ENCODE peak calls at places on chromosomes 1 and 21, in five cellular contexts. One of them, this sample, is unnamed.

GRCh38 chr1:170367615-170368014 is 164.4 kb upstream of the GORAB start:
- DNase-seq in smooth muscle cell of the brain vasculature: no peak
- DNase-seq in COLO829: no peak
- DNase-seq in activated naive CD4-positive, alpha-beta T cell treated with anti-CD3 and anti-CD28 coated beads, Interleukin-2, amount 10 ng/mL, durations not matched to agents 7 days and 5 days: no peak
- DNase-seq in RWPE1: no peak
- DNase-seq in this sample: no peak

GRCh38 chr1:156754219-156754618 is 2.7 kb upstream of the HDGF start:
- DNase-seq in smooth muscle cell of the brain vasculature: no peak
- DNase-seq in COLO829: no peak
- DNase-seq in activated naive CD4-positive, alpha-beta T cell treated with anti-CD3 and anti-CD28 coated beads, Interleukin-2, amount 10 ng/mL, durations not matched to agents 7 days and 5 days: no peak
- DNase-seq in RWPE1: no peak
- DNase-seq in this sample: no peak

GRCh38 chr1:27350673-27351540 is 9.1 kb downstream of the SYTL1 start:
- DNase-seq in smooth muscle cell of the brain vasculature: no peak
- DNase-seq in COLO829: no peak
- DNase-seq in activated naive CD4-positive, alpha-beta T cell treated with anti-CD3 and anti-CD28 coated beads, Interleukin-2, amount 10 ng/mL, durations not matched to agents 7 days and 5 days: no peak
- DNase-seq in RWPE1: no peak
- DNase-seq in this sample: peak; percentile 71

GRCh38 chr21:36663033-36663855 is 35.7 kb upstream of the SIM2 start:
- DNase-seq in smooth muscle cell of the brain vasculature: no peak
- DNase-seq in COLO829: no peak
- DNase-seq in activated naive CD4-positive, alpha-beta T cell treated with anti-CD3 and anti-CD28 coated beads, Interleukin-2, amount 10 ng/mL, durations not matched to agents 7 days and 5 days: no peak
- DNase-seq in RWPE1: peak; percentile 12
- DNase-seq in this sample: no peak

GRCh38 chr1:12464627-12465056 is 153.4 kb downstream of the DHRS3 start:
- DNase-seq in smooth muscle cell of the brain vasculature: no peak
- DNase-seq in COLO829: no peak
- DNase-seq in activated naive CD4-positive, alpha-beta T cell treated with anti-CD3 and anti-CD28 coated beads, Interleukin-2, amount 10 ng/mL, durations not matched to agents 7 days and 5 days: no peak
- DNase-seq in RWPE1: no peak
- DNase-seq in this sample: peak; percentile 53

GRCh38 chr1:119903443-119903835 is 7.1 kb upstream of the ADAM30 start:
- DNase-seq in smooth muscle cell of the brain vasculature: no peak
- DNase-seq in COLO829: no peak
- DNase-seq in activated naive CD4-positive, alpha-beta T cell treated with anti-CD3 and anti-CD28 coated beads, Interleukin-2, amount 10 ng/mL, durations not matched to agents 7 days and 5 days: no peak
- DNase-seq in RWPE1: no peak
- DNase-seq in this sample: no peak

GRCh38 chr1:155207578-155208405 is at the start of gene THBS3:
- DNase-seq in smooth muscle cell of the brain vasculature: no peak
- DNase-seq in COLO829: no peak
- DNase-seq in activated naive CD4-positive, alpha-beta T cell treated with anti-CD3 and anti-CD28 coated beads, Interleukin-2, amount 10 ng/mL, durations not matched to agents 7 days and 5 days: no peak
- DNase-seq in RWPE1: no peak
- DNase-seq in this sample: peak; percentile 71

GRCh38 chr21:33801424-33802405 is 113.9 kb downstream of the ATP5PO start:
- DNase-seq in smooth muscle cell of the brain vasculature: peak; percentile 69
- DNase-seq in COLO829: no peak
- DNase-seq in activated naive CD4-positive, alpha-beta T cell treated with anti-CD3 and anti-CD28 coated beads, Interleukin-2, amount 10 ng/mL, durations not matched to agents 7 days and 5 days: no peak
- DNase-seq in RWPE1: peak; percentile 87
- DNase-seq in this sample: no peak

GRCh38 chr21:41111681-41112080 is 56.3 kb upstream of the BACE2 start:
- DNase-seq in smooth muscle cell of the brain vasculature: no peak
- DNase-seq in COLO829: no peak
- DNase-seq in activated naive CD4-positive, alpha-beta T cell treated with anti-CD3 and anti-CD28 coated beads, Interleukin-2, amount 10 ng/mL, durations not matched to agents 7 days and 5 days: no peak
- DNase-seq in RWPE1: no peak
- DNase-seq in this sample: no peak

This sample was measured in left cardiac atrium.